ENCODE peak calls at places on chromosomes 3 and 15, in five cellular contexts. One of them, this sample, is unnamed.
A peak's percentile ranks its signal among the peaks of the same experiment; 100 is the strongest.

GRCh38 chr15:34436956-34437442 is 609 bp downstream of the GOLGA8A start:
- DNase-seq in astrocyte of the spinal cord: peak; percentile 32
- DNase-seq in GM12892: peak; percentile 23
- DNase-seq in CD4-positive, CD25-positive, alpha-beta regulatory T cell: peak; percentile 68
- DNase-seq in KG1: no peak
- DNase-seq in this sample: peak; percentile 35

GRCh38 chr3:168973206-168973605 is 690.3 kb downstream of the MECOM start:
- DNase-seq in GM12892: no peak
- DNase-seq in KG1: no peak
- DNase-seq in astrocyte of the spinal cord: no peak
- DNase-seq in CD4-positive, CD25-positive, alpha-beta regulatory T cell: no peak
- DNase-seq in this sample: no peak

GRCh38 chr15:74988007-74988800 is 7.2 kb upstream of the SCAMP5 start:
- DNase-seq in KG1: peak; percentile 42
- DNase-seq in GM12892: no peak
- DNase-seq in astrocyte of the spinal cord: peak; percentile 6
- DNase-seq in CD4-positive, CD25-positive, alpha-beta regulatory T cell: peak; percentile 61
- DNase-seq in this sample: no peak

GRCh38 chr15:62469874-62470688 is 305.0 kb upstream of the C2CD4B start:
- DNase-seq in KG1: no peak
- DNase-seq in CD4-positive, CD25-positive, alpha-beta regulatory T cell: no peak
- DNase-seq in GM12892: no peak
- DNase-seq in astrocyte of the spinal cord: peak; percentile 86
- DNase-seq in this sample: no peak

GRCh38 chr3:69368129-69368741 is 17.7 kb downstream of the FRMD4B start:
- DNase-seq in KG1: peak; percentile 49
- DNase-seq in astrocyte of the spinal cord: no peak
- DNase-seq in GM12892: peak; percentile 31
- DNase-seq in CD4-positive, CD25-positive, alpha-beta regulatory T cell: peak; percentile 75
- DNase-seq in this sample: peak; percentile 10

GRCh38 chr3:152235709-152236298 is 32.9 kb upstream of the MBNL1 start:
- DNase-seq in KG1: no peak
- DNase-seq in astrocyte of the spinal cord: peak; percentile 40
- DNase-seq in GM12892: no peak
- DNase-seq in CD4-positive, CD25-positive, alpha-beta regulatory T cell: no peak
- DNase-seq in this sample: no peak

GRCh38 chr3:119301001-119301400 is 6.8 kb downstream of the ARHGAP31 start:
- DNase-seq in KG1: no peak
- DNase-seq in GM12892: no peak
- DNase-seq in CD4-positive, CD25-positive, alpha-beta regulatory T cell: no peak
- DNase-seq in astrocyte of the spinal cord: no peak
- DNase-seq in this sample: no peak

GRCh38 chr3:128523591-128523990 is 30.6 kb upstream of the GATA2 start:
- DNase-seq in CD4-positive, CD25-positive, alpha-beta regulatory T cell: no peak
- DNase-seq in astrocyte of the spinal cord: no peak
- DNase-seq in KG1: no peak
- DNase-seq in GM12892: no peak
- DNase-seq in this sample: no peak

GRCh38 chr15:96699871-96700401 is 369.4 kb downstream of the NR2F2 start:
- DNase-seq in astrocyte of the spinal cord: no peak
- DNase-seq in GM12892: no peak
- DNase-seq in KG1: no peak
- DNase-seq in CD4-positive, CD25-positive, alpha-beta regulatory T cell: no peak
- DNase-seq in this sample: no peak

GRCh38 chr3:108861401-108861800 is 38.8 kb downstream of the TRAT1 start:
- DNase-seq in astrocyte of the spinal cord: no peak
- DNase-seq in GM12892: no peak
- DNase-seq in CD4-positive, CD25-positive, alpha-beta regulatory T cell: no peak
- DNase-seq in KG1: no peak
- DNase-seq in this sample: no peak

GRCh38 chr3:23099677-23100076 is 103.5 kb upstream of the UBE2E2 start:
- DNase-seq in KG1: no peak
- DNase-seq in CD4-positive, CD25-positive, alpha-beta regulatory T cell: no peak
- DNase-seq in GM12892: no peak
- DNase-seq in astrocyte of the spinal cord: no peak
- DNase-seq in this sample: no peak

GRCh38 chr3:126784254-126784653 is 80.2 kb downstream of the CHCHD6 start:
- DNase-seq in CD4-positive, CD25-positive, alpha-beta regulatory T cell: no peak
- DNase-seq in astrocyte of the spinal cord: no peak
- DNase-seq in GM12892: no peak
- DNase-seq in KG1: no peak
- DNase-seq in this sample: no peak

GRCh38 chr15:82100116-82100795 is 54.4 kb upstream of the MEX3B start:
- DNase-seq in CD4-positive, CD25-positive, alpha-beta regulatory T cell: no peak
- DNase-seq in KG1: no peak
- DNase-seq in astrocyte of the spinal cord: peak; percentile 30
- DNase-seq in GM12892: no peak
- DNase-seq in this sample: no peak

GRCh38 chr15:53837263-53837662 is 77.8 kb upstream of the WDR72 start:
- DNase-seq in astrocyte of the spinal cord: no peak
- DNase-seq in CD4-positive, CD25-positive, alpha-beta regulatory T cell: no peak
- DNase-seq in KG1: no peak
- DNase-seq in GM12892: no peak
- DNase-seq in this sample: no peak